ENCODE peak calls at places on chromosome 10, in six cellular contexts. I is astrocyte, X is AG04450, R is mammary epithelial cell, Z is lung, U is body of pancreas. E is an unnamed sample. For H3K27me3, the result is how much of the 10 kb centered on the place peaks cover.

GRCh38 chr10:129893690-129894089 is 70.4 kb downstream of the EBF3 start:
- DNase-seq in I (no peak), X (no peak), R (no peak), Z (no peak), U (no peak), E (no peak)

GRCh38 chr10:65126288-65126687 is 1605.1 kb downstream of the REEP3 start:
- DNase-seq in I (no peak), X (no peak), R (no peak), Z (no peak), U (no peak), E (no peak)

GRCh38 chr10:132681858-132682755 is 103.8 kb downstream of the NKX6-2 start:
- DNase-seq in I (no peak), X (no peak), R (no peak), Z (no peak), U (peak), E (no peak)

GRCh38 chr10:92074126-92074887 is 150.7 kb downstream of the BTAF1 start:
- DNase-seq in I (no peak), X (no peak), R (no peak), Z (no peak), U (no peak), E (peak)

GRCh38 chr10:90226526-90226925 is 525.1 kb downstream of the KIF20B start:
- DNase-seq in I (peak), X (no peak), R (no peak), Z (no peak), U (no peak), E (no peak)

GRCh38 chr10:60032723-60033122 is 126.4 kb upstream of the CCDC6 start:
- DNase-seq in I (peak), X (no peak), R (peak), Z (peak), U (peak), E (peak)

GRCh38 chr10:110069502-110069982 is 61.8 kb downstream of the ADD3 start:
- DNase-seq in I (peak), X (no peak), R (no peak), Z (no peak), U (no peak), E (no peak)

GRCh38 chr10:16765532-16766365 is 51.5 kb downstream of the RSU1 start:
- DNase-seq in I (no peak), X (no peak), R (no peak), Z (no peak), U (no peak), E (no peak)

GRCh38 chr10:28274475-28274874 is 28.4 kb downstream of the MPP7 start:
- DNase-seq in I (no peak), X (no peak), R (no peak), Z (no peak), U (no peak), E (no peak)

GRCh38 chr10:86782691-86783418 is 26.4 kb downstream of the BMPR1A start:
- DNase-seq in I (no peak), X (no peak), R (no peak), Z (no peak), U (no peak), E (no peak)

GRCh38 chr10:110822065-110822707 is 49.5 kb upstream of the PDCD4 start:
- DNase-seq in I (no peak), X (no peak), R (no peak), Z (no peak), U (no peak), E (no peak)

GRCh38 chr10:57964371-57964770 is 303.3 kb downstream of the IPMK start:
- DNase-seq in I (peak), X (no peak), R (peak), Z (no peak), U (no peak), E (peak)

GRCh38 chr10:125482108-125482507 is 200.9 kb downstream of the TEX36 start:
- DNase-seq in I (no peak), X (no peak), R (peak), Z (no peak), U (no peak), E (peak)

GRCh38 chr10:125575843-125576242 is 107.1 kb downstream of the TEX36 start:
- DNase-seq in I (no peak), X (no peak), R (no peak), Z (no peak), U (no peak), E (no peak)

DNA sequence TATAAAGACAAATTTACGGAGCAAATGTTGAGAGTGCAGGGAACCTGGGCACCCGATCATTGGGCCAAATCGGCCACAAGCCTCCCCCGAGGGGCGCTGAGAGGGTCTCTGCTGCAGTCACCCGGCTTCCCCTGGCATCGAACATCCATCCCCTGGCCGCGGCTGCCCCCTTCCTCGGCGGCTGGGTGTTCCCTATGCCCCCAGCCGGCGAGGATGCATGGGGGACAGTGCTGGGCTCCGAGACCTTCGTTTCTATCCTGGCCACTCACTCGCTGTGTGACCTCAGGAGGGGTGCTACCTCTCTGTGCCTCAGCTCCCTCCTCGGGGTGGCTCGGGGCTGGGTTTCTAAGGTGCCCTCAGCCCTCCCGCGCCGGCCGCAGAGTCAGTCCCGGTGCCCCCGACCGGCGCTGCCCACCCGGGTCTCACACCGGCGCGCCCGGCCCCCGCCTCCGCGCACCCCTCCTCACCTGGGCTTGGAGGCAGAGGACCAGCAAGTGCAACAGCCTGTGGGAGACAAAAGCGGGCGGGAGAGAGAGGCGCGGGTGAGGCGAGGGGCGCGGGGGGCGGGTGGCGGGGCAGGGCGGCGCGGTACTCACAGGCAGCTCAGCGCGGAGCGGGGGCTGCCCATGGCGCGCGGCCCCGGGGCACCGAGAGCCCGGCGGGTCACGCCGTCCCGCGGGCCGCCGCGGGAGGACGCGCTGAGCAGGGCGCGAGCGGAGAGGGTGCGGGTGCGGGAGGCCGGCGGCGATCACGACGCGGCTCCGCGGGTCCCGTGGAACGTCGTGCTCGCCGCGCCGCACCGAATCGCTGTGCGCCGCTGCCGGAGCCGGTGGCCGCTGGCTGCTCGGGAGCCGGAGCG is at the start of gene FGF8:
- DNase-seq in I (no peak), X (no peak), R (no peak), Z (no peak), U (no peak), E (no peak)
- H3K4me3 ChIP-seq in I (no peak), X (peak), R (no peak), Z (no peak), U (no peak), E (no peak)

GRCh38 chr10:69644658-69645295 is 14.7 kb downstream of the FAM241B start:
- DNase-seq in I (peak), X (peak), R (peak), Z (peak), U (peak), E (peak)
- TF ChIP-seq CTCF in I (peak), X (peak), R (peak), Z (peak), U (peak), E (peak)

DNA sequence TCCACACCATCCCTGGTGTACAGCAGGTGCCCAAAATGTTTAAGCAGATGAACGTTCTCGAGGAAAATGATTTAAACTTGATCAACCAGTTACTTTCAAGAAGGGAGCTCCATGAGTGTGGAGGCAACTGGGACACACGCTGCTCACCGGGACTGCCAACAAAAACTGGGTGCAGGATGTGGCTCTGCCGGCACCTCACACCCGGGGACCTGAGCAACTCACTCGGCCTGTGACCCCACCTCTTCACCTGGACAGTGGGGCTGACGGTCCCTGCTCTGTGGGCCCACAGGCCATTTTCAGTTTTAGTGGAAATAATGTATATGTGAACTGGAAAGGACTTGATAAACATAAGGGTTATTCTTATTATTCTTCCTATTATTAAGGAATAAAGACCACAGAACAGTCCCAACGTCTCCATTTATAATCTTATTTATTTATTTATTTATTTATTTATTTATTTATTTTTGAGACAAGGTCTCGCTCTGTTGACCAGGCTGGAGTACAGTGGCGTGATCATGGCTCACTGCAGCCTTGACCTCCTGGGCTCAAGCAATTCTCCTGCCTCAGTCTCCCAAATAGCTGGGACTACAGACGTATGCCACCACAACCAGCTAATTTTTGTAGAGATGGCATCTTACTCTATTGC is 60.6 kb downstream of the RGS10 start:
- DNase-seq in I (no peak), X (no peak), R (no peak), Z (no peak), U (no peak), E (no peak)
- H3K27me3 ChIP-seq in I (under half), X (under half), R (under half), Z (under half), U (under half), E (under half)

GRCh38 chr10:9510626-9511025 is 1456.1 kb downstream of the GATA3 start:
- DNase-seq in I (no peak), X (no peak), R (no peak), Z (no peak), U (no peak), E (no peak)
- H3K4me3 ChIP-seq in I (no peak), X (no peak), R (no peak), Z (no peak), U (no peak), E (no peak)

DNA sequence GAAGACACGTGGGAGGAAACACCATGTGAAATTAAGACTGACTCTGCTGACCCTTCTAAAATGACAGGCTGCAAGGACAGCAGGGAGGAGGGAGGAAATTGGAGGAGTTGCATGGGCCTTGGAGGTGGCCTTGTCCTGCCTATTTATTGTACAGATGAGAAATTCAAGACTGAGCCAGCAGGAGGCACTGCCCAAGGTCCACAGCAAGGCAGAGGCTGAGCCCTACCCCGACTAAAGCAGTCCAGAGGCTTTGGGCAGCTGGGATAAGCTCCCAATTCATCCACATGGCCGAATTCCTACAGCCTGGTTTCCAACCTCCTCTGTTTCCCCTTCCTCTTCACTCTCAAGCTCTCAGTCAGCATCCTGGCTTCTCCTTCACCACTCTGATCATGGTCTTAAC is 215.9 kb upstream of the ZMIZ1 start:
- DNase-seq in I (no peak), X (no peak), R (no peak), Z (peak), U (peak), E (peak)
- TF ChIP-seq CTCF in I (no peak), X (peak), R (peak), Z (peak), U (no peak), E (peak)